ENCODE peak calls at places on chromosomes 12 and 14, in seven cellular contexts. One of them, this sample, is unnamed. For H3K4me1, the result is how much of the 10 kb centered on the place peaks cover.

GRCh38 chr12:56520025-56520810 is 1.4 kb upstream of the RBMS2 start:
- DNase-seq in osteoblast: no peak
- DNase-seq in right cardiac atrium: no peak
- DNase-seq in heart right ventricle: no peak
- DNase-seq in CD8-positive, alpha-beta T cell: no peak
- DNase-seq in cardiac muscle cell: no peak
- DNase-seq in breast epithelium: no peak
- DNase-seq in this sample: no peak

GRCh38 chr14:32400480-32400879 is 71.4 kb downstream of the AKAP6 start:
- DNase-seq in osteoblast: no peak
- DNase-seq in right cardiac atrium: no peak
- DNase-seq in heart right ventricle: no peak
- DNase-seq in CD8-positive, alpha-beta T cell: no peak
- DNase-seq in cardiac muscle cell: no peak
- DNase-seq in breast epithelium: no peak
- DNase-seq in this sample: no peak

GRCh38 chr14:63544641-63545234 is 1.6 kb upstream of the PPP2R5E start:
- DNase-seq in osteoblast: peak
- DNase-seq in right cardiac atrium: no peak
- DNase-seq in heart right ventricle: no peak
- DNase-seq in CD8-positive, alpha-beta T cell: no peak
- DNase-seq in cardiac muscle cell: no peak
- DNase-seq in breast epithelium: no peak
- DNase-seq in this sample: no peak

GRCh38 chr12:98870521-98870920 is 225.4 kb downstream of the APAF1 start:
- DNase-seq in osteoblast: no peak
- DNase-seq in right cardiac atrium: no peak
- DNase-seq in heart right ventricle: no peak
- DNase-seq in CD8-positive, alpha-beta T cell: no peak
- DNase-seq in cardiac muscle cell: no peak
- DNase-seq in breast epithelium: no peak
- DNase-seq in this sample: no peak

GRCh38 chr12:55901881-55902490 is 25.7 kb downstream of the PYM1 start:
- DNase-seq in osteoblast: no peak
- DNase-seq in right cardiac atrium: no peak
- DNase-seq in heart right ventricle: no peak
- DNase-seq in CD8-positive, alpha-beta T cell: no peak
- DNase-seq in cardiac muscle cell: no peak
- DNase-seq in breast epithelium: no peak
- DNase-seq in this sample: no peak

GRCh38 chr14:46401066-46401465 is 250.5 kb downstream of the RPL10L start:
- DNase-seq in osteoblast: no peak
- DNase-seq in right cardiac atrium: no peak
- DNase-seq in heart right ventricle: no peak
- DNase-seq in CD8-positive, alpha-beta T cell: no peak
- DNase-seq in cardiac muscle cell: no peak
- DNase-seq in breast epithelium: no peak
- DNase-seq in this sample: no peak

GRCh38 chr14:77485901-77486678 is 12.5 kb downstream of the ISM2 start:
- DNase-seq in osteoblast: peak
- DNase-seq in right cardiac atrium: no peak
- DNase-seq in heart right ventricle: no peak
- DNase-seq in CD8-positive, alpha-beta T cell: no peak
- DNase-seq in cardiac muscle cell: no peak
- DNase-seq in breast epithelium: no peak
- DNase-seq in this sample: no peak

GRCh38 chr14:79552778-79553177 is 658.5 kb downstream of the DIO2 start:
- DNase-seq in osteoblast: no peak
- DNase-seq in right cardiac atrium: no peak
- DNase-seq in heart right ventricle: no peak
- DNase-seq in CD8-positive, alpha-beta T cell: no peak
- DNase-seq in cardiac muscle cell: peak
- DNase-seq in breast epithelium: no peak
- DNase-seq in this sample: no peak

GRCh38 chr14:34053666-34054065 is 102.8 kb upstream of the EGLN3 start:
- DNase-seq in osteoblast: no peak
- DNase-seq in right cardiac atrium: peak
- DNase-seq in heart right ventricle: no peak
- DNase-seq in CD8-positive, alpha-beta T cell: no peak
- DNase-seq in cardiac muscle cell: no peak
- DNase-seq in breast epithelium: peak
- DNase-seq in this sample: no peak

GRCh38 chr12:93984005-93984404 is 164.4 kb upstream of the PLXNC1 start:
- DNase-seq in osteoblast: no peak
- DNase-seq in right cardiac atrium: no peak
- DNase-seq in heart right ventricle: no peak
- DNase-seq in CD8-positive, alpha-beta T cell: no peak
- DNase-seq in cardiac muscle cell: no peak
- DNase-seq in breast epithelium: no peak
- DNase-seq in this sample: no peak

GRCh38 chr12:34121360-34121759 is 99.1 kb downstream of the ALG10 start:
- DNase-seq in osteoblast: no peak
- DNase-seq in right cardiac atrium: no peak
- DNase-seq in heart right ventricle: no peak
- DNase-seq in CD8-positive, alpha-beta T cell: no peak
- DNase-seq in cardiac muscle cell: no peak
- DNase-seq in breast epithelium: no peak
- DNase-seq in this sample: no peak

GRCh38 chr12:118060301-118061010 is 523 bp downstream of the WSB2 start:
- DNase-seq in osteoblast: peak
- DNase-seq in right cardiac atrium: peak
- DNase-seq in heart right ventricle: peak
- DNase-seq in CD8-positive, alpha-beta T cell: peak
- DNase-seq in cardiac muscle cell: no peak
- DNase-seq in breast epithelium: peak
- DNase-seq in this sample: peak

GRCh38 chr12:25819713-25820112 is 138.8 kb upstream of the RASSF8 start:
- DNase-seq in osteoblast: no peak
- DNase-seq in right cardiac atrium: no peak
- DNase-seq in heart right ventricle: no peak
- DNase-seq in CD8-positive, alpha-beta T cell: no peak
- DNase-seq in cardiac muscle cell: no peak
- DNase-seq in breast epithelium: no peak
- DNase-seq in this sample: no peak

GRCh38 chr12:70928066-70928465 is 7.5 kb upstream of the PTPRR start:
- DNase-seq in osteoblast: no peak
- DNase-seq in right cardiac atrium: no peak
- DNase-seq in heart right ventricle: no peak
- DNase-seq in CD8-positive, alpha-beta T cell: no peak
- DNase-seq in cardiac muscle cell: no peak
- DNase-seq in breast epithelium: no peak
- DNase-seq in this sample: no peak

GRCh38 chr14:69375722-69376121 is 22.4 kb downstream of the ERH start:
- DNase-seq in osteoblast: no peak
- DNase-seq in right cardiac atrium: no peak
- DNase-seq in heart right ventricle: no peak
- DNase-seq in CD8-positive, alpha-beta T cell: no peak
- DNase-seq in cardiac muscle cell: no peak
- DNase-seq in breast epithelium: no peak
- DNase-seq in this sample: no peak

GRCh38 chr14:106622200-106622745 is 1095.9 kb downstream of the TMEM121 start:
- DNase-seq in osteoblast: no peak
- DNase-seq in right cardiac atrium: no peak
- DNase-seq in heart right ventricle: no peak
- DNase-seq in CD8-positive, alpha-beta T cell: peak
- DNase-seq in cardiac muscle cell: no peak
- DNase-seq in breast epithelium: no peak
- DNase-seq in this sample: no peak

GRCh38 chr14:42001436-42001835 is 394.8 kb downstream of the LRFN5 start:
- DNase-seq in osteoblast: no peak
- DNase-seq in right cardiac atrium: no peak
- DNase-seq in heart right ventricle: no peak
- DNase-seq in CD8-positive, alpha-beta T cell: no peak
- DNase-seq in cardiac muscle cell: no peak
- DNase-seq in breast epithelium: no peak
- DNase-seq in this sample: no peak

GRCh38 chr12:113231275-113232231 is 10.3 kb downstream of the TPCN1 start:
- DNase-seq in osteoblast: no peak
- DNase-seq in right cardiac atrium: peak
- DNase-seq in heart right ventricle: no peak
- DNase-seq in CD8-positive, alpha-beta T cell: no peak
- DNase-seq in cardiac muscle cell: no peak
- DNase-seq in breast epithelium: no peak
- DNase-seq in this sample: no peak
- H3K4me1 ChIP-seq in osteoblast: under half
- H3K4me1 ChIP-seq in right cardiac atrium: under half
- H3K4me1 ChIP-seq in heart right ventricle: half or more
- H3K4me1 ChIP-seq in CD8-positive, alpha-beta T cell: under half
- H3K4me1 ChIP-seq in cardiac muscle cell: under half
- H3K4me1 ChIP-seq in breast epithelium: under half
- H3K4me1 ChIP-seq in this sample: under half

GRCh38 chr14:88310021-88310420 is 13.0 kb downstream of the KCNK10 start:
- DNase-seq in osteoblast: no peak
- DNase-seq in right cardiac atrium: no peak
- DNase-seq in heart right ventricle: no peak
- DNase-seq in CD8-positive, alpha-beta T cell: no peak
- DNase-seq in cardiac muscle cell: no peak
- DNase-seq in breast epithelium: no peak
- DNase-seq in this sample: no peak
- H3K4me3 ChIP-seq in osteoblast: no peak
- H3K4me3 ChIP-seq in right cardiac atrium: no peak
- H3K4me3 ChIP-seq in heart right ventricle: no peak
- H3K4me3 ChIP-seq in CD8-positive, alpha-beta T cell: no peak
- H3K4me3 ChIP-seq in cardiac muscle cell: no peak
- H3K4me3 ChIP-seq in breast epithelium: no peak
- H3K4me3 ChIP-seq in this sample: no peak

GRCh38 chr14:104977008-104977680 is 1.0 kb downstream of the AHNAK2 start:
- DNase-seq in osteoblast: peak
- DNase-seq in right cardiac atrium: peak
- DNase-seq in heart right ventricle: no peak
- DNase-seq in CD8-positive, alpha-beta T cell: no peak
- DNase-seq in cardiac muscle cell: no peak
- DNase-seq in breast epithelium: no peak
- DNase-seq in this sample: no peak
- H3K4me1 ChIP-seq in osteoblast: under half
- H3K4me1 ChIP-seq in right cardiac atrium: under half
- H3K4me1 ChIP-seq in heart right ventricle: under half
- H3K4me1 ChIP-seq in CD8-positive, alpha-beta T cell: under half
- H3K4me1 ChIP-seq in cardiac muscle cell: under half
- H3K4me1 ChIP-seq in breast epithelium: half or more
- H3K4me1 ChIP-seq in this sample: under half

GRCh38 chr14:64715628-64716412 is 11.6 kb downstream of the PLEKHG3 start:
- DNase-seq in osteoblast: no peak
- DNase-seq in right cardiac atrium: no peak
- DNase-seq in heart right ventricle: peak
- DNase-seq in CD8-positive, alpha-beta T cell: no peak
- DNase-seq in cardiac muscle cell: no peak
- DNase-seq in breast epithelium: no peak
- DNase-seq in this sample: no peak
- H3K4me3 ChIP-seq in osteoblast: no peak
- H3K4me3 ChIP-seq in right cardiac atrium: peak
- H3K4me3 ChIP-seq in heart right ventricle: peak
- H3K4me3 ChIP-seq in CD8-positive, alpha-beta T cell: no peak
- H3K4me3 ChIP-seq in cardiac muscle cell: peak
- H3K4me3 ChIP-seq in breast epithelium: peak
- H3K4me3 ChIP-seq in this sample: no peak

GRCh38 chr12:66168410-66168809 is 1.4 kb downstream of the TMBIM4 start:
- DNase-seq in osteoblast: no peak
- DNase-seq in right cardiac atrium: no peak
- DNase-seq in heart right ventricle: no peak
- DNase-seq in CD8-positive, alpha-beta T cell: no peak
- DNase-seq in cardiac muscle cell: no peak
- DNase-seq in breast epithelium: no peak
- DNase-seq in this sample: no peak

GRCh38 chr12:66160704-66161103 is 9.1 kb downstream of the TMBIM4 start:
- DNase-seq in osteoblast: no peak
- DNase-seq in right cardiac atrium: peak
- DNase-seq in heart right ventricle: peak
- DNase-seq in CD8-positive, alpha-beta T cell: no peak
- DNase-seq in cardiac muscle cell: no peak
- DNase-seq in breast epithelium: no peak
- DNase-seq in this sample: no peak

GRCh38 chr12:66166561-66166960 is 3.2 kb downstream of the TMBIM4 start:
- DNase-seq in osteoblast: no peak
- DNase-seq in right cardiac atrium: no peak
- DNase-seq in heart right ventricle: no peak
- DNase-seq in CD8-positive, alpha-beta T cell: no peak
- DNase-seq in cardiac muscle cell: no peak
- DNase-seq in breast epithelium: no peak
- DNase-seq in this sample: no peak

GRCh38 chr12:66165141-66165540 is 4.7 kb downstream of the TMBIM4 start:
- DNase-seq in osteoblast: no peak
- DNase-seq in right cardiac atrium: no peak
- DNase-seq in heart right ventricle: no peak
- DNase-seq in CD8-positive, alpha-beta T cell: no peak
- DNase-seq in cardiac muscle cell: no peak
- DNase-seq in breast epithelium: no peak
- DNase-seq in this sample: no peak

DNA sequence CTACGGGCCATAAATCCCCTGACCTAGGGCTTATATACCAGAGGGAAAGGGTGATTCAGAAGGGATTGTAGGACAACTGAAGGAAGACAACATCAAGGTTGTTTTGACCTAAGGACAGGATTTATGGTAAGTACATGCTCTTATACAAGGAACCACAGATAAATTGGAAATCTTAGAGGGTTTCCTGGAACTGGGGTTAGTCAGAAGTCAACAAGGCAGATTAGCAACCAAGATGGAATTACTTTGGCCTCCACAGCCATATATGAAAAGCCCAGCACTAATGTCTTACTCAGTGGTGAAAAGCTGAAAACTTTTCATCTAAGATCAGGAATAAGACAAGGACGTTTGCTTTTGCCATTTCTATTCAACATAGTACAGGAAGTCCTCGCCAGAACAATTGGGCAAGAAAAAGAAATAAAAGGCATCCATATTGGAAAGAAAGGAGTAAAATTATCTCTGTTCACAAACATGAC is 5.4 kb downstream of the TMBIM4 start:
- DNase-seq in osteoblast: no peak
- DNase-seq in right cardiac atrium: no peak
- DNase-seq in heart right ventricle: no peak
- DNase-seq in CD8-positive, alpha-beta T cell: no peak
- DNase-seq in cardiac muscle cell: no peak
- DNase-seq in breast epithelium: no peak
- DNase-seq in this sample: no peak
- H3K4me1 ChIP-seq in osteoblast: under half
- H3K4me1 ChIP-seq in right cardiac atrium: under half
- H3K4me1 ChIP-seq in heart right ventricle: under half
- H3K4me1 ChIP-seq in CD8-positive, alpha-beta T cell: under half
- H3K4me1 ChIP-seq in cardiac muscle cell: under half
- H3K4me1 ChIP-seq in breast epithelium: under half
- H3K4me1 ChIP-seq in this sample: under half

GRCh38 chr12:48119078-48119833 is at the start of gene PFKM:
- DNase-seq in osteoblast: peak
- DNase-seq in right cardiac atrium: peak
- DNase-seq in heart right ventricle: peak
- DNase-seq in CD8-positive, alpha-beta T cell: peak
- DNase-seq in cardiac muscle cell: peak
- DNase-seq in breast epithelium: peak
- DNase-seq in this sample: peak
- H3K4me3 ChIP-seq in osteoblast: peak
- H3K4me3 ChIP-seq in right cardiac atrium: peak
- H3K4me3 ChIP-seq in heart right ventricle: peak
- H3K4me3 ChIP-seq in CD8-positive, alpha-beta T cell: peak
- H3K4me3 ChIP-seq in cardiac muscle cell: peak
- H3K4me3 ChIP-seq in breast epithelium: peak
- H3K4me3 ChIP-seq in this sample: peak

GRCh38 chr14:95237956-95238355 is 80.6 kb upstream of the DICER1 start:
- DNase-seq in osteoblast: no peak
- DNase-seq in right cardiac atrium: peak
- DNase-seq in heart right ventricle: no peak
- DNase-seq in CD8-positive, alpha-beta T cell: no peak
- DNase-seq in cardiac muscle cell: no peak
- DNase-seq in breast epithelium: no peak
- DNase-seq in this sample: no peak
- H3K4me1 ChIP-seq in osteoblast: under half
- H3K4me1 ChIP-seq in right cardiac atrium: under half
- H3K4me1 ChIP-seq in heart right ventricle: under half
- H3K4me1 ChIP-seq in CD8-positive, alpha-beta T cell: under half
- H3K4me1 ChIP-seq in cardiac muscle cell: under half
- H3K4me1 ChIP-seq in breast epithelium: under half
- H3K4me1 ChIP-seq in this sample: under half

This sample was measured in CD4-positive, CD25-positive, alpha-beta regulatory T cell.